ENCODE peak calls at places on chromosome 9, in ten cellular contexts. A, U, Z, K, Y, I, D, W, P and V are unnamed samples.

GRCh38 chr9:128034821-128035764 is 32.0 kb downstream of the NAIF1 start:
- DNase-seq in A (peak), U (peak), Z (peak), K (peak), Y (peak), I (peak), D (peak), W (peak), P (peak), V (peak)

GRCh38 chr9:83965350-83966208 is 14.4 kb downstream of the HNRNPK start:
- DNase-seq in A (peak), U (no peak), Z (no peak), K (no peak), Y (no peak), I (no peak), D (no peak), W (no peak), P (no peak), V (no peak)

GRCh38 chr9:119304566-119304965 is 64.7 kb downstream of the BRINP1 start:
- DNase-seq in A (no peak), U (no peak), Z (no peak), K (no peak), Y (no peak), I (no peak), D (no peak), W (no peak), P (no peak), V (no peak)

GRCh38 chr9:127523312-127523851 is 72.1 kb downstream of the LRSAM1 start:
- DNase-seq in A (peak), U (no peak), Z (peak), K (no peak), Y (no peak), I (peak), D (peak), W (peak), P (no peak), V (no peak)

GRCh38 chr9:107895524-107896001 is 406.0 kb upstream of the KLF4 start:
- DNase-seq in A (peak), U (no peak), Z (no peak), K (no peak), Y (no peak), I (peak), D (peak), W (no peak), P (no peak), V (no peak)

GRCh38 chr9:504921-505821 is 290.5 kb downstream of the DOCK8 start:
- DNase-seq in A (no peak), U (no peak), Z (no peak), K (peak), Y (peak), I (peak), D (peak), W (peak), P (peak), V (no peak)

GRCh38 chr9:117697046-117697445 is 7.2 kb upstream of the TLR4 start:
- DNase-seq in A (no peak), U (no peak), Z (no peak), K (no peak), Y (no peak), I (no peak), D (peak), W (no peak), P (no peak), V (no peak)

GRCh38 chr9:97293207-97293721 is 14.2 kb upstream of the CCDC180 start:
- DNase-seq in A (peak), U (no peak), Z (no peak), K (no peak), Y (no peak), I (peak), D (no peak), W (no peak), P (peak), V (no peak)

GRCh38 chr9:118129541-118129940 is 425.3 kb downstream of the TLR4 start:
- DNase-seq in A (no peak), U (no peak), Z (no peak), K (no peak), Y (no peak), I (no peak), D (peak), W (no peak), P (no peak), V (no peak)

DNA sequence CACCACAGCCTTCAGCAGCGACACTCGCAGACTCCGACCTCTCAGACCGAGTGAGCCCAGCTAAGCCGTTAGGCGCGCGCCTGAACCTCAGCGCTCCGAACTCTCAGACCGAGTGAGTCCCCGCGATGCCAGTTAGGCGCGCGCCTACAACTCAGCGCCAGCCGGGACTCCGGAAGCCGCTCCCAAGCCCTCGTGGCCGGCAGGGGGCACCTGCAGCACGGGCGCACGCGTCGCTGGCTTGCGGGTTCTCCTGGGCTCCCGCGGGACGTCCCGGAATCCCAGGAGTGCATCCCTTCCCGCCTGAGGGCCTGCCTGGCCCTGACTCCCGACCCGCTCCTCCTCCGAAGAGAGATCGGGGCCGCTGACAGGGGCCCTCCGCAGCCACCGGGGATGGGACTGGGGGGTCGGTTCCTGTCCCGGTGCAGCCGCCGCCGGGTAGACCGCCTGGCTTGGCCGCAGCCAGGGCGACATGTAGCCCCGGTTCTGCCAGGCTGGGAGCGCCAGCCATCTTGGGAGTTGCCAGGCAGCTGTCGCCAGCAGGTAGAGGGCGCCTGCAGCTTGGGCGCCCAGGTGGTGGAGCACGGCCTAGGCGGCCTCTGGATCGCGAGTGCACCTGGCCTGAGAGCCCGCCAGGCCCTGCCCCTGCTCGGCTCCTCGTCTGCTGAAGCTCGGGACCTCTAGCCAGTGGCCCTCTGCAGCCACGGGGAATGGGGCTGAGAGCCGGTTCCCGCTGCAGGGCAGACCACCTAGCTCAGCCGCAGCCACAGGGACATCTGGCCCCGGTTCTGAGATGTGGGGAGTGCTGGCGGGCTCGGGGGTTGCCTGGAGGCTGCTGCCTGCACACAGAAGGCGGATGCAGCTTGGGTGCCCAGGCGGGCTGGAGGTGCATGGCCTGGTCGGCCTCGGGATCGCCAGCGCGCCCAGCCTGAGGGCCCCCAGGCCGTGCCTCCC is at the start of gene ANKRD18A:
- DNase-seq in A (peak), U (peak), Z (peak), K (peak), Y (peak), I (peak), D (peak), W (peak), P (peak), V (no peak)
- TF ChIP-seq CTCF in A (peak), U (peak), Z (peak), K (peak), Y (peak), I (peak), D (peak), W (peak), P (peak), V (peak)

GRCh38 chr9:112925058-112925641 is 34.5 kb upstream of the SLC46A2 start:
- DNase-seq in A (peak), U (no peak), Z (peak), K (peak), Y (no peak), I (peak), D (peak), W (no peak), P (no peak), V (no peak)
- TF ChIP-seq CTCF in A (peak), U (peak), Z (peak), K (peak), Y (peak), I (peak), D (peak), W (no peak), P (peak), V (peak)

DNA sequence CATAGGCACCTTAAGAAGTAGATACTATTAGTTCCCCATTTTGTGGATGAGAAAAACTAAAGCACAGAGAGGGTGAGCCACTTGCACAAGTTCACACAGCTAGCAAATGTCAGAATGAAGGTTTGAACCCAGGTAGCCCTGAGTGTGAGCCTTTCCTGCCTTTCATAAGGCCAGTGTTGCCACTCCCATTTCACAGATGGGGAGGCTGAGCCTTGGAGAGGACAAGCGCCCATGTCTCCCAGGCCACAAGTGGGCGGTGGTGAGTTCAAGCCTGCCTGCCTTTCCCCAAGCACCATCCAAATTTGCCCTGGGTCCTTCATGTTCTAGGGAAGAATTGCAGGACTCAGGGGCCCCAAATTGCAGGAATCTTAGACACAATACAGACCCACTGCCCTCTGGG is 50.6 kb downstream of the LHX2 start:
- DNase-seq in A (no peak), U (no peak), Z (no peak), K (no peak), Y (no peak), I (no peak), D (no peak), W (no peak), P (no peak), V (no peak)
- TF ChIP-seq CTCF in A (no peak), U (no peak), Z (peak), K (no peak), Y (no peak), I (peak), D (no peak), W (no peak), P (no peak), V (peak)

DNA sequence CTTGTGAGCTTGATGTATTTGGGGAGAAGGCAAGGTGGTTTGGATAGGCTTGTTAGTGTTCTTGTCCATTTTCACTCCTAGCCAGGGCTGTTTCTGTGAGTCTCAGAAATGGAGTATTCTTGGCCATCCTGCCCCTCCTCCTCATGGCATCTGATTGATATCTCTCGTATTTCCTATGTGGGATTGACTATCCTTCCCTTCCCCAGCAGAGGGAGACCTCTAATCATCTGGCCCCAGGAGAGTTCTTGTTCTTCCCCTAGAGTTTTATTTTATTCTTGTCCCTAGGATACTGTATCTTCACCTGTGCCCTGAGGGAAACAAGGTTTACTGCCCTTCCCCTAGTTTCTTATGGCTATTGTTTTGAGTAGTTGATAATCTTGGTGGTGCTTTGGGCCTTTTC is 114.4 kb downstream of the VPS13A start:
- DNase-seq in A (peak), U (no peak), Z (peak), K (no peak), Y (no peak), I (peak), D (peak), W (no peak), P (no peak), V (no peak)
- TF ChIP-seq CTCF in A (peak), U (no peak), Z (peak), K (peak), Y (peak), I (peak), D (peak), W (no peak), P (no peak), V (peak)

GRCh38 chr9:87148391-87149237 is 201.3 kb upstream of the GAS1 start:
- DNase-seq in A (peak), U (peak), Z (no peak), K (peak), Y (peak), I (peak), D (peak), W (no peak), P (peak), V (no peak)
- TF ChIP-seq CTCF in A (peak), U (no peak), Z (no peak), K (no peak), Y (peak), I (peak), D (no peak), W (no peak), P (no peak), V (no peak)

GRCh38 chr9:94801242-94801641 is 74.7 kb downstream of the AOPEP start:
- DNase-seq in A (peak), U (no peak), Z (no peak), K (no peak), Y (no peak), I (peak), D (no peak), W (no peak), P (no peak), V (no peak)

GRCh38 chr9:94798201-94798600 is 71.7 kb downstream of the AOPEP start:
- DNase-seq in A (no peak), U (no peak), Z (no peak), K (no peak), Y (no peak), I (no peak), D (no peak), W (no peak), P (no peak), V (no peak)

GRCh38 chr9:94800424-94801117 is 74.1 kb downstream of the AOPEP start:
- DNase-seq in A (peak), U (no peak), Z (no peak), K (no peak), Y (no peak), I (peak), D (no peak), W (no peak), P (no peak), V (no peak)

GRCh38 chr9:94798668-94799067 is 72.2 kb downstream of the AOPEP start:
- DNase-seq in A (no peak), U (no peak), Z (no peak), K (no peak), Y (no peak), I (no peak), D (no peak), W (no peak), P (no peak), V (no peak)

DNA sequence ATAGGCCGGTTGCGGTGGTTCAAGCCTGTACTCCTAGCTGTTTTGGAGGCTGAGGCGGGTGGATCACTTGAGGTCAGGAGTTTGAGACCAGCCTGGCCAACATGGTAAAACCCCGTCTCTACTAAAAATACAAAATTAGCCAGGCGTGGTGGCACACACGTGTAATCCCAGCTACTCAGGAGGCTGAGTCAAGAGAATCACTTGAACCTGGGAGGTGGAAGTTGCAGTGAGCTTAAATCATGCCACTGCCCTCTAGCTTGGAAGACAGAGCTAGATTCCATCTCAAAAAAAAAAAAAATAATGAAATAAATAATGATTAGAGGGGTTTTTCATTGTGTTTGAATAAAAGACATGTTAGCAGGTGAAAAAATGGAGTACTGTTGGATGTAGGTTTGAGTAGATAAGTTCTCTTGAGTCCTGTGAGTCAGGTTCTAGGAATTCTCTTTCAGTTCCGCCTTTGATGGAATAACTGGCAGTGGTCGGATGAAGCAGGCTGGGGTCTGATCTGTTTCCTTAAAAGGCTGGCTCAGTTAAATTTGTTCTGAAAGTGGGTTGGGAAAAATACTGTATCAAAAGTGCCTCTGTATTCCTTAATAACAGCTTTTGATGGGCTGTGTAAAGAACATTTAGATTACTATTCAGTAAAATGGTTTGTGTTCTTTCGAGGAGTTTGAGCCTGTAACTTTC is 73.2 kb downstream of the AOPEP start:
- DNase-seq in A (peak), U (no peak), Z (no peak), K (no peak), Y (no peak), I (no peak), D (peak), W (no peak), P (no peak), V (no peak)
- TF ChIP-seq CTCF in A (no peak), U (no peak), Z (no peak), K (no peak), Y (no peak), I (no peak), D (no peak), W (no peak), P (no peak), V (no peak)

DNA sequence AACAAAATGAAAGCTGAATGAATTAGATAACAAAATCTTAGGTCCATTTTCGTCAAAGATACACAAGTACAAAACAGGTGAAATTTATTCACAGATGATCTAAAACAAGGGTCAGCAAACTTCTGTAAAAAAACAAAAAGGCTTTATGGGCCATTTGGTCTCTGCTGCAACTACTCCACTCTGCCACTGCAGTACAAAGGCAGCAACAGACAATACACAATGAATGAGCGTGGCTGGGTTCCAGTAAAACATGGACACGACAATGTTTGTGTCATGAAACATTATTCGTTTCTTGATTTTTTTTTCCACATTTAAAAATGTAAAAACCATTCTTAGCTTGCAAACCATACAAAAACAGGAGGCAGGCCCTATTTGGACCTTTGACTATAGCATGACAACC is 71.9 kb downstream of the ECPAS start:
- DNase-seq in A (no peak), U (no peak), Z (no peak), K (no peak), Y (no peak), I (no peak), D (no peak), W (no peak), P (no peak), V (no peak)
- TF ChIP-seq CTCF in A (no peak), U (no peak), Z (no peak), K (no peak), Y (no peak), I (no peak), D (peak), W (no peak), P (no peak), V (no peak)

GRCh38 chr9:8725635-8726034 is 926.1 kb upstream of the DMAC1 start:
- DNase-seq in A (no peak), U (no peak), Z (no peak), K (no peak), Y (no peak), I (no peak), D (no peak), W (no peak), P (no peak), V (no peak)
- TF ChIP-seq CTCF in A (no peak), U (no peak), Z (no peak), K (no peak), Y (no peak), I (no peak), D (no peak), W (no peak), P (no peak), V (no peak)

GRCh38 chr9:73667749-73668148 is 516.1 kb downstream of the ANXA1 start:
- DNase-seq in A (no peak), U (no peak), Z (no peak), K (no peak), Y (no peak), I (no peak), D (peak), W (no peak), P (no peak), V (no peak)
- TF ChIP-seq CTCF in A (no peak), U (no peak), Z (peak), K (no peak), Y (no peak), I (peak), D (peak), W (no peak), P (no peak), V (no peak)

DNA sequence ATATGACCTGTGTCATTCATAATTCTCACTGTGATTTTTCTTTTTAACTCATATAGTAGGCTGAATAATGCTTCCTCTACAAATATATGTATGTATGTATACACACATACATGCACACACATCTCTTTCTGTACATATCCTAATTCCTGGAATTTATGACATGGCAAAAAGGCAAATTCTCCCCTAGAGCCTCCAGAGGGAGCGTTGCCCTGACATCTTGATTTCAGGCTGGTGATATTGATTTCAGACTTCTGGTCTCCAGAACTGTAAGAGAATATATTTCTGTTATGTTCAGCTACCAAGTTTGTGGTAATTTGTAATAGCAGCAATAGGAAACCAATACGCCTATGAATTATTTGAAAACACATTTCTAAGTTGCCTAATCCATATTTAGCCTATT is 166.6 kb upstream of the GAS1 start:
- DNase-seq in A (no peak), U (no peak), Z (no peak), K (no peak), Y (no peak), I (peak), D (no peak), W (no peak), P (no peak), V (no peak)
- TF ChIP-seq CTCF in A (no peak), U (no peak), Z (no peak), K (no peak), Y (peak), I (no peak), D (no peak), W (no peak), P (no peak), V (peak)